ENCODE peak calls at places on chromosomes 5 and 9, in ten cellular contexts. One of them, this sample, is unnamed. For H3K9me3, the result is how much of the 10 kb centered on the place peaks cover.

GRCh38 chr9:120935383-120935857 is 8.8 kb upstream of the TRAF1 start:
- DNase-seq in GM23248: peak
- DNase-seq in CD8-positive, alpha-beta memory T cell: no peak
- DNase-seq in right atrium auricular region: peak
- DNase-seq in fibroblast of lung: peak
- DNase-seq in HCT116: no peak
- DNase-seq in A673: peak
- DNase-seq in endodermal cell: peak
- DNase-seq in stomach: peak
- DNase-seq in lower lobe of right lung: peak
- DNase-seq in this sample: peak

GRCh38 chr9:10371824-10372223 is 241.0 kb downstream of the PTPRD start:
- DNase-seq in GM23248: no peak
- DNase-seq in CD8-positive, alpha-beta memory T cell: no peak
- DNase-seq in right atrium auricular region: no peak
- DNase-seq in fibroblast of lung: no peak
- DNase-seq in HCT116: no peak
- DNase-seq in A673: no peak
- DNase-seq in endodermal cell: peak
- DNase-seq in stomach: no peak
- DNase-seq in lower lobe of right lung: no peak
- DNase-seq in this sample: no peak

GRCh38 chr5:150295741-150296486 is 6.3 kb upstream of the CAMK2A start:
- DNase-seq in GM23248: peak
- DNase-seq in CD8-positive, alpha-beta memory T cell: no peak
- DNase-seq in right atrium auricular region: no peak
- DNase-seq in fibroblast of lung: no peak
- DNase-seq in HCT116: no peak
- DNase-seq in A673: no peak
- DNase-seq in endodermal cell: no peak
- DNase-seq in stomach: no peak
- DNase-seq in lower lobe of right lung: no peak
- DNase-seq in this sample: no peak

GRCh38 chr9:113508111-113508749 is 44.7 kb downstream of the RGS3 start:
- DNase-seq in GM23248: no peak
- DNase-seq in CD8-positive, alpha-beta memory T cell: no peak
- DNase-seq in right atrium auricular region: no peak
- DNase-seq in fibroblast of lung: no peak
- DNase-seq in HCT116: peak
- DNase-seq in A673: peak
- DNase-seq in endodermal cell: peak
- DNase-seq in stomach: peak
- DNase-seq in lower lobe of right lung: no peak
- DNase-seq in this sample: peak

GRCh38 chr9:37037744-37038640 is 3.9 kb upstream of the PAX5 start:
- DNase-seq in GM23248: peak
- DNase-seq in CD8-positive, alpha-beta memory T cell: no peak
- DNase-seq in right atrium auricular region: no peak
- DNase-seq in fibroblast of lung: peak
- DNase-seq in HCT116: no peak
- DNase-seq in A673: no peak
- DNase-seq in endodermal cell: peak
- DNase-seq in stomach: no peak
- DNase-seq in lower lobe of right lung: no peak
- DNase-seq in this sample: peak

GRCh38 chr9:10649076-10649475 is 36.3 kb upstream of the PTPRD start:
- DNase-seq in GM23248: no peak
- DNase-seq in CD8-positive, alpha-beta memory T cell: no peak
- DNase-seq in right atrium auricular region: no peak
- DNase-seq in fibroblast of lung: no peak
- DNase-seq in HCT116: no peak
- DNase-seq in A673: peak
- DNase-seq in endodermal cell: no peak
- DNase-seq in stomach: no peak
- DNase-seq in lower lobe of right lung: no peak
- DNase-seq in this sample: no peak

GRCh38 chr9:125966456-125966855 is 219.3 kb downstream of the PBX3 start:
- DNase-seq in GM23248: no peak
- DNase-seq in CD8-positive, alpha-beta memory T cell: no peak
- DNase-seq in right atrium auricular region: no peak
- DNase-seq in fibroblast of lung: no peak
- DNase-seq in HCT116: no peak
- DNase-seq in A673: no peak
- DNase-seq in endodermal cell: no peak
- DNase-seq in stomach: no peak
- DNase-seq in lower lobe of right lung: no peak
- DNase-seq in this sample: no peak

GRCh38 chr9:35158501-35159280 is 3.1 kb upstream of the UNC13B start:
- DNase-seq in GM23248: no peak
- DNase-seq in CD8-positive, alpha-beta memory T cell: no peak
- DNase-seq in right atrium auricular region: no peak
- DNase-seq in fibroblast of lung: no peak
- DNase-seq in HCT116: no peak
- DNase-seq in A673: no peak
- DNase-seq in endodermal cell: no peak
- DNase-seq in stomach: no peak
- DNase-seq in lower lobe of right lung: no peak
- DNase-seq in this sample: no peak

GRCh38 chr5:91245871-91246270 is 137.2 kb downstream of the ARRDC3 start:
- DNase-seq in GM23248: peak
- DNase-seq in CD8-positive, alpha-beta memory T cell: no peak
- DNase-seq in right atrium auricular region: no peak
- DNase-seq in fibroblast of lung: no peak
- DNase-seq in HCT116: no peak
- DNase-seq in A673: no peak
- DNase-seq in endodermal cell: no peak
- DNase-seq in stomach: no peak
- DNase-seq in lower lobe of right lung: no peak
- DNase-seq in this sample: no peak

GRCh38 chr9:110065527-110065926 is 142.4 kb downstream of the C9orf152 start:
- DNase-seq in GM23248: peak
- DNase-seq in CD8-positive, alpha-beta memory T cell: no peak
- DNase-seq in right atrium auricular region: no peak
- DNase-seq in fibroblast of lung: no peak
- DNase-seq in HCT116: no peak
- DNase-seq in A673: no peak
- DNase-seq in endodermal cell: no peak
- DNase-seq in stomach: no peak
- DNase-seq in lower lobe of right lung: no peak
- DNase-seq in this sample: no peak

GRCh38 chr5:98911221-98912040 is 17.4 kb downstream of the CHD1 start:
- DNase-seq in GM23248: no peak
- DNase-seq in CD8-positive, alpha-beta memory T cell: no peak
- DNase-seq in right atrium auricular region: no peak
- DNase-seq in fibroblast of lung: peak
- DNase-seq in HCT116: no peak
- DNase-seq in A673: peak
- DNase-seq in endodermal cell: no peak
- DNase-seq in stomach: no peak
- DNase-seq in lower lobe of right lung: no peak
- DNase-seq in this sample: no peak

GRCh38 chr5:159459951-159460538 is 129.8 kb upstream of the IL12B start:
- DNase-seq in GM23248: peak
- DNase-seq in CD8-positive, alpha-beta memory T cell: no peak
- DNase-seq in right atrium auricular region: peak
- DNase-seq in fibroblast of lung: peak
- DNase-seq in HCT116: no peak
- DNase-seq in A673: peak
- DNase-seq in endodermal cell: no peak
- DNase-seq in stomach: no peak
- DNase-seq in lower lobe of right lung: no peak
- DNase-seq in this sample: no peak
- H3K4me3 ChIP-seq in GM23248: no peak
- H3K4me3 ChIP-seq in CD8-positive, alpha-beta memory T cell: no peak
- H3K4me3 ChIP-seq in right atrium auricular region: no peak
- H3K4me3 ChIP-seq in fibroblast of lung: no peak
- H3K4me3 ChIP-seq in HCT116: no peak
- H3K4me3 ChIP-seq in A673: no peak
- H3K4me3 ChIP-seq in endodermal cell: no peak
- H3K4me3 ChIP-seq in stomach: no peak
- H3K4me3 ChIP-seq in lower lobe of right lung: no peak
- H3K4me3 ChIP-seq in this sample: no peak

GRCh38 chr5:166505086-166505485 is 1786.4 kb upstream of the WWC1 start:
- DNase-seq in GM23248: no peak
- DNase-seq in CD8-positive, alpha-beta memory T cell: no peak
- DNase-seq in right atrium auricular region: no peak
- DNase-seq in fibroblast of lung: no peak
- DNase-seq in HCT116: no peak
- DNase-seq in A673: no peak
- DNase-seq in endodermal cell: no peak
- DNase-seq in stomach: no peak
- DNase-seq in lower lobe of right lung: no peak
- DNase-seq in this sample: no peak
- H3K9me3 ChIP-seq in GM23248: under half
- H3K9me3 ChIP-seq in CD8-positive, alpha-beta memory T cell: under half
- H3K9me3 ChIP-seq in right atrium auricular region: under half
- H3K9me3 ChIP-seq in fibroblast of lung: under half
- H3K9me3 ChIP-seq in HCT116: under half
- H3K9me3 ChIP-seq in A673: under half
- H3K9me3 ChIP-seq in endodermal cell: under half
- H3K9me3 ChIP-seq in stomach: under half
- H3K9me3 ChIP-seq in lower lobe of right lung: under half
- H3K9me3 ChIP-seq in this sample: under half

GRCh38 chr5:128201065-128201926 is 117.7 kb downstream of the SLC12A2 start:
- DNase-seq in GM23248: peak
- DNase-seq in CD8-positive, alpha-beta memory T cell: peak
- DNase-seq in right atrium auricular region: peak
- DNase-seq in fibroblast of lung: peak
- DNase-seq in HCT116: no peak
- DNase-seq in A673: peak
- DNase-seq in endodermal cell: peak
- DNase-seq in stomach: peak
- DNase-seq in lower lobe of right lung: peak
- DNase-seq in this sample: peak
- H3K4me3 ChIP-seq in GM23248: peak
- H3K4me3 ChIP-seq in CD8-positive, alpha-beta memory T cell: no peak
- H3K4me3 ChIP-seq in right atrium auricular region: no peak
- H3K4me3 ChIP-seq in fibroblast of lung: no peak
- H3K4me3 ChIP-seq in HCT116: no peak
- H3K4me3 ChIP-seq in A673: peak
- H3K4me3 ChIP-seq in endodermal cell: peak
- H3K4me3 ChIP-seq in stomach: peak
- H3K4me3 ChIP-seq in lower lobe of right lung: peak
- H3K4me3 ChIP-seq in this sample: no peak

GRCh38 chr9:2228641-2229040 is 213.5 kb downstream of the SMARCA2 start:
- DNase-seq in GM23248: no peak
- DNase-seq in CD8-positive, alpha-beta memory T cell: no peak
- DNase-seq in right atrium auricular region: no peak
- DNase-seq in fibroblast of lung: no peak
- DNase-seq in HCT116: no peak
- DNase-seq in A673: no peak
- DNase-seq in endodermal cell: no peak
- DNase-seq in stomach: no peak
- DNase-seq in lower lobe of right lung: no peak
- DNase-seq in this sample: no peak

GRCh38 chr9:2230362-2230761 is 215.2 kb downstream of the SMARCA2 start:
- DNase-seq in GM23248: no peak
- DNase-seq in CD8-positive, alpha-beta memory T cell: no peak
- DNase-seq in right atrium auricular region: no peak
- DNase-seq in fibroblast of lung: no peak
- DNase-seq in HCT116: no peak
- DNase-seq in A673: no peak
- DNase-seq in endodermal cell: no peak
- DNase-seq in stomach: no peak
- DNase-seq in lower lobe of right lung: no peak
- DNase-seq in this sample: no peak

GRCh38 chr9:2228132-2228531 is 213.0 kb downstream of the SMARCA2 start:
- DNase-seq in GM23248: peak
- DNase-seq in CD8-positive, alpha-beta memory T cell: no peak
- DNase-seq in right atrium auricular region: no peak
- DNase-seq in fibroblast of lung: no peak
- DNase-seq in HCT116: no peak
- DNase-seq in A673: peak
- DNase-seq in endodermal cell: peak
- DNase-seq in stomach: no peak
- DNase-seq in lower lobe of right lung: peak
- DNase-seq in this sample: peak

GRCh38 chr9:2229109-2229733 is 214.1 kb downstream of the SMARCA2 start:
- DNase-seq in GM23248: no peak
- DNase-seq in CD8-positive, alpha-beta memory T cell: no peak
- DNase-seq in right atrium auricular region: no peak
- DNase-seq in fibroblast of lung: no peak
- DNase-seq in HCT116: no peak
- DNase-seq in A673: no peak
- DNase-seq in endodermal cell: no peak
- DNase-seq in stomach: no peak
- DNase-seq in lower lobe of right lung: no peak
- DNase-seq in this sample: no peak

GRCh38 chr9:2227468-2227867 is 212.3 kb downstream of the SMARCA2 start:
- DNase-seq in GM23248: peak
- DNase-seq in CD8-positive, alpha-beta memory T cell: no peak
- DNase-seq in right atrium auricular region: no peak
- DNase-seq in fibroblast of lung: peak
- DNase-seq in HCT116: no peak
- DNase-seq in A673: no peak
- DNase-seq in endodermal cell: peak
- DNase-seq in stomach: no peak
- DNase-seq in lower lobe of right lung: no peak
- DNase-seq in this sample: no peak
- H3K9me3 ChIP-seq in GM23248: under half
- H3K9me3 ChIP-seq in CD8-positive, alpha-beta memory T cell: under half
- H3K9me3 ChIP-seq in right atrium auricular region: under half
- H3K9me3 ChIP-seq in fibroblast of lung: under half
- H3K9me3 ChIP-seq in HCT116: under half
- H3K9me3 ChIP-seq in A673: under half
- H3K9me3 ChIP-seq in endodermal cell: under half
- H3K9me3 ChIP-seq in stomach: under half
- H3K9me3 ChIP-seq in lower lobe of right lung: under half
- H3K9me3 ChIP-seq in this sample: under half

GRCh38 chr5:139709587-139710369 is 61.6 kb downstream of the CXXC5 start:
- DNase-seq in GM23248: no peak
- DNase-seq in CD8-positive, alpha-beta memory T cell: peak
- DNase-seq in right atrium auricular region: no peak
- DNase-seq in fibroblast of lung: no peak
- DNase-seq in HCT116: no peak
- DNase-seq in A673: peak
- DNase-seq in endodermal cell: peak
- DNase-seq in stomach: no peak
- DNase-seq in lower lobe of right lung: peak
- DNase-seq in this sample: peak

GRCh38 chr5:139710370-139711066 is 62.4 kb downstream of the CXXC5 start:
- DNase-seq in GM23248: peak
- DNase-seq in CD8-positive, alpha-beta memory T cell: peak
- DNase-seq in right atrium auricular region: no peak
- DNase-seq in fibroblast of lung: peak
- DNase-seq in HCT116: no peak
- DNase-seq in A673: peak
- DNase-seq in endodermal cell: peak
- DNase-seq in stomach: peak
- DNase-seq in lower lobe of right lung: peak
- DNase-seq in this sample: peak

GRCh38 chr5:139711852-139712171 is 63.7 kb downstream of the CXXC5 start:
- DNase-seq in GM23248: no peak
- DNase-seq in CD8-positive, alpha-beta memory T cell: no peak
- DNase-seq in right atrium auricular region: no peak
- DNase-seq in fibroblast of lung: no peak
- DNase-seq in HCT116: no peak
- DNase-seq in A673: peak
- DNase-seq in endodermal cell: peak
- DNase-seq in stomach: no peak
- DNase-seq in lower lobe of right lung: no peak
- DNase-seq in this sample: no peak

GRCh38 chr5:139708877-139709586 is 60.9 kb downstream of the CXXC5 start:
- DNase-seq in GM23248: peak
- DNase-seq in CD8-positive, alpha-beta memory T cell: no peak
- DNase-seq in right atrium auricular region: no peak
- DNase-seq in fibroblast of lung: peak
- DNase-seq in HCT116: no peak
- DNase-seq in A673: peak
- DNase-seq in endodermal cell: peak
- DNase-seq in stomach: peak
- DNase-seq in lower lobe of right lung: peak
- DNase-seq in this sample: peak

GRCh38 chr5:139711067-139711851 is 63.1 kb downstream of the CXXC5 start:
- DNase-seq in GM23248: peak
- DNase-seq in CD8-positive, alpha-beta memory T cell: peak
- DNase-seq in right atrium auricular region: no peak
- DNase-seq in fibroblast of lung: peak
- DNase-seq in HCT116: no peak
- DNase-seq in A673: peak
- DNase-seq in endodermal cell: peak
- DNase-seq in stomach: no peak
- DNase-seq in lower lobe of right lung: no peak
- DNase-seq in this sample: peak
- H3K4me3 ChIP-seq in GM23248: peak
- H3K4me3 ChIP-seq in CD8-positive, alpha-beta memory T cell: peak
- H3K4me3 ChIP-seq in right atrium auricular region: peak
- H3K4me3 ChIP-seq in fibroblast of lung: peak
- H3K4me3 ChIP-seq in HCT116: peak
- H3K4me3 ChIP-seq in A673: peak
- H3K4me3 ChIP-seq in endodermal cell: peak
- H3K4me3 ChIP-seq in stomach: peak
- H3K4me3 ChIP-seq in lower lobe of right lung: peak
- H3K4me3 ChIP-seq in this sample: no peak